ENCODE peak calls at places on chromosome 6, in seven cellular contexts. Z is foreskin fibroblast, F is stomach, B is WTC11, U is GM12878, R is body of pancreas, J is psoas muscle. X is an unnamed sample.

GRCh38 chr6:132322398-132322797 is 78.9 kb downstream of the MOXD1 start:
- DNase-seq in Z (peak; percentile 33), F (no peak), B (no peak), U (no peak), R (no peak), J (no peak), X (no peak)

GRCh38 chr6:89602136-89602535 is 36.4 kb downstream of the LYRM2 start:
- DNase-seq in Z (no peak), F (no peak), B (no peak), U (no peak), R (no peak), J (no peak), X (no peak)

GRCh38 chr6:63936399-63936798 is 300.8 kb downstream of the PHF3 start:
- DNase-seq in Z (no peak), F (no peak), B (no peak), U (no peak), R (no peak), J (no peak), X (no peak)

GRCh38 chr6:53869964-53870363 is 75.2 kb downstream of the LRRC1 start:
- DNase-seq in Z (no peak), F (no peak), B (no peak), U (no peak), R (no peak), J (no peak), X (no peak)

GRCh38 chr6:125790403-125791150 is at the start of gene NCOA7:
- DNase-seq in Z (peak; percentile 91), F (peak; percentile 75), B (peak; percentile 86), U (no peak), R (peak; percentile 69), J (peak; percentile 91), X (peak; percentile 57)

GRCh38 chr6:73644941-73645591 is 8.7 kb downstream of the SLC17A5 start:
- DNase-seq in Z (no peak), F (no peak), B (no peak), U (no peak), R (no peak), J (no peak), X (no peak)

GRCh38 chr6:112330071-112330876 is 16.9 kb upstream of the RFPL4B start:
- DNase-seq in Z (peak; percentile 82), F (no peak), B (no peak), U (no peak), R (no peak), J (no peak), X (no peak)

GRCh38 chr6:1231941-1232340 is 80.0 kb upstream of the FOXQ1 start:
- DNase-seq in Z (no peak), F (no peak), B (no peak), U (no peak), R (no peak), J (no peak), X (no peak)

GRCh38 chr6:124670801-124671200 is 291.4 kb upstream of the RNF217 start:
- DNase-seq in Z (no peak), F (no peak), B (no peak), U (no peak), R (no peak), J (no peak), X (no peak)

GRCh38 chr6:22956029-22956715 is 386.8 kb downstream of the HDGFL1 start:
- DNase-seq in Z (no peak), F (no peak), B (no peak), U (no peak), R (no peak), J (no peak), X (no peak)

GRCh38 chr6:36268478-36269248 is 1.2 kb upstream of the PNPLA1 start:
- DNase-seq in Z (peak; percentile 48), F (peak; percentile 44), B (no peak), U (no peak), R (no peak), J (no peak), X (no peak)

GRCh38 chr6:140203611-140204553 is 829.4 kb upstream of the CITED2 start:
- DNase-seq in Z (peak; percentile 53), F (no peak), B (no peak), U (no peak), R (no peak), J (no peak), X (no peak)

GRCh38 chr6:143098054-143098673 is 37.5 kb downstream of the AIG1 start:
- DNase-seq in Z (no peak), F (no peak), B (no peak), U (peak; percentile 32), R (no peak), J (no peak), X (no peak)

GRCh38 chr6:97133071-97133470 is 149.9 kb downstream of the MMS22L start:
- DNase-seq in Z (no peak), F (no peak), B (no peak), U (no peak), R (no peak), J (no peak), X (no peak)

GRCh38 chr6:128663238-128663637 is 142.8 kb upstream of the PTPRK start:
- DNase-seq in Z (no peak), F (no peak), B (no peak), U (no peak), R (no peak), J (no peak), X (no peak)

GRCh38 chr6:45746046-45746445 is 269.6 kb downstream of the CLIC5 start:
- DNase-seq in Z (peak; percentile 72), F (no peak), B (no peak), U (no peak), R (no peak), J (no peak), X (no peak)

GRCh38 chr6:144195671-144196070 is 45.4 kb downstream of the STX11 start:
- DNase-seq in Z (no peak), F (no peak), B (no peak), U (no peak), R (no peak), J (no peak), X (no peak)

GRCh38 chr6:37285861-37286311 is 27.9 kb upstream of the TMEM217 start:
- DNase-seq in Z (no peak), F (no peak), B (no peak), U (no peak), R (no peak), J (no peak), X (no peak)

GRCh38 chr6:159934181-159934580 is 34.7 kb upstream of the IGF2R start:
- DNase-seq in Z (peak; percentile 59), F (no peak), B (no peak), U (no peak), R (no peak), J (no peak), X (no peak)

GRCh38 chr6:21599074-21599639 is 5.6 kb downstream of the SOX4 start:
- DNase-seq in Z (no peak), F (no peak), B (no peak), U (no peak), R (no peak), J (no peak), X (no peak)

GRCh38 chr6:160086754-160087153 is 34.9 kb upstream of the SLC22A1 start:
- DNase-seq in Z (no peak), F (no peak), B (no peak), U (no peak), R (no peak), J (no peak), X (no peak)

GRCh38 chr6:80134065-80134464 is 27.6 kb downstream of the BCKDHB start:
- DNase-seq in Z (no peak), F (no peak), B (no peak), U (no peak), R (no peak), J (no peak), X (no peak)

DNA sequence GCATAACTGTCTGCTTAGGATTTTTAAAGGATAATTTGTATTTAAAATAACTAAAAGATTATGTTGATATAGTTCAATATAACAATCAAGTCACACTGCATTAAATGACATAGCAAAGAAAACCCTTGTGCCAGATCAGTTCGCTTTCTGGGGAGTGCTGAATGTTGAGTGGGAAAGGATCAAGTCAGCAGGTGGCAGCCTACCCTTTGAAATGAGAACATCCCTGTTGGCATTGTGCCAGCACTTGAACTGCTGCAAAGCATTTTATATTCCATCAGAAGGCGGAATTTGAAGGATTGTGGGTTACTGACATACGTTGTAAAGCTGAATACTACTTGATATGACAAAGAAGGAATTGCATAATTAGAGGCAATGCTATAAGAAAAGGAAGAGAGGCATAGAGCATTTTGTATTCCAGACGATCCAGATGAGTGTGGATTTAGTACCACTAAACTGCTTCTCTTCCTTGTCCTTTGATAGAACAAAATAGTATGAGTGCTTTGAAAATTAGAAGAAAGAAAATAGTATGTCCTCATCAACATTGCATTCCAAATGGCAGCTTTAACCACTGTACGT is 26.6 kb downstream of the BCKDHB start:
- DNase-seq in Z (peak; percentile 80), F (peak; percentile 60), B (peak; percentile 36), U (no peak), R (peak; percentile 49), J (no peak), X (peak; percentile 44)
- TF ChIP-seq CTCF in Z (peak; percentile 50), F (peak; percentile 27), B (no peak), U (peak; percentile 16), R (peak; percentile 34), J (peak; percentile 56), X (no peak)

GRCh38 chr6:38434051-38434450 is 205.7 kb downstream of the BTBD9 start:
- DNase-seq in Z (no peak), F (no peak), B (no peak), U (no peak), R (no peak), J (no peak), X (no peak)

GRCh38 chr6:38436726-38437465 is 202.8 kb downstream of the BTBD9 start:
- DNase-seq in Z (peak; percentile 61), F (no peak), B (no peak), U (no peak), R (no peak), J (no peak), X (no peak)

GRCh38 chr6:38432079-38432478 is 207.7 kb downstream of the BTBD9 start:
- DNase-seq in Z (no peak), F (no peak), B (no peak), U (no peak), R (no peak), J (no peak), X (no peak)

GRCh38 chr6:38435330-38435729 is 204.4 kb downstream of the BTBD9 start:
- DNase-seq in Z (no peak), F (no peak), B (no peak), U (no peak), R (no peak), J (no peak), X (no peak)

DNA sequence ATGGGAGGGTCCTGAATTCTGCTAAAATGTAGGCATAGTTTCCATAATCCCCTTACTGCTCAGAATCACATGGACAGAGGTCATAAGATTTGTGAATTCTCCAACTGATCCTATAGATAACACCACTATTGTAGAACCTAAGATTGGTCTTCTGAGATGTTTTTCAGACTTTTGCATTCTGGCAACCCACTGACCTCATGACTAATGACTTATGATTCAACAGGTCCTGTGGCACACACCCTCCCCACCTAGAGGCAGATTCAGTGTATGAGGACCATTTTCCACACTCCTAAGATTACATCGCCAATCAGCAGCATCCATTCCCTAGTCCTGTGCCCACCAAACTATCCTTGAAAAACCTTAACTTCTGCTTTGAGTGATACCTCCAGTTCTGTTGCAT is 207.2 kb downstream of the BTBD9 start:
- DNase-seq in Z (peak; percentile 65), F (no peak), B (no peak), U (no peak), R (no peak), J (no peak), X (no peak)
- TF ChIP-seq CTCF in Z (no peak), F (no peak), B (no peak), U (no peak), R (no peak), J (no peak), X (no peak)

GRCh38 chr6:41271901-41272395 is 14.5 kb downstream of the TREM1 start:
- DNase-seq in Z (no peak), F (peak; percentile 27), B (no peak), U (no peak), R (no peak), J (peak; percentile 57), X (no peak)
- TF ChIP-seq CTCF in Z (no peak), F (no peak), B (no peak), U (no peak), R (no peak), J (no peak), X (no peak)

GRCh38 chr6:164216368-164216767 is 801.9 kb downstream of the QKI start:
- DNase-seq in Z (no peak), F (no peak), B (no peak), U (no peak), R (no peak), J (no peak), X (no peak)
- TF ChIP-seq CTCF in Z (no peak), F (no peak), B (no peak), U (no peak), R (no peak), J (peak; percentile 17), X (no peak)